ENCODE peak calls at places on chromosomes 3 and 15, in seven cellular contexts. One of them, this sample, is unnamed.

GRCh38 chr3:111712294-111713180 is 117.4 kb upstream of the ZBED2 start:
- DNase-seq in IMR-90: no peak
- DNase-seq in trophoblast cell: no peak
- DNase-seq in mesenchymal stem cell: no peak
- DNase-seq in H9: no peak
- DNase-seq in neuronal stem cell: no peak
- DNase-seq in mesendoderm: peak; percentile 56
- DNase-seq in this sample: no peak

GRCh38 chr15:38073278-38073930 is 139.0 kb downstream of the TMCO5A start:
- DNase-seq in H9: no peak
- DNase-seq in mesendoderm: peak; percentile 79
- DNase-seq in neuronal stem cell: no peak
- DNase-seq in trophoblast cell: no peak
- DNase-seq in IMR-90: peak; percentile 35
- DNase-seq in mesenchymal stem cell: peak; percentile 50
- DNase-seq in this sample: no peak

GRCh38 chr15:98154863-98155262 is 194.4 kb downstream of the ARRDC4 start:
- DNase-seq in H9: no peak
- DNase-seq in mesendoderm: peak; percentile 70
- DNase-seq in IMR-90: peak; percentile 0
- DNase-seq in neuronal stem cell: no peak
- DNase-seq in trophoblast cell: peak; percentile 63
- DNase-seq in mesenchymal stem cell: peak; percentile 27
- DNase-seq in this sample: no peak

GRCh38 chr3:100427694-100428093 is 26.4 kb downstream of the LNP1 start:
- DNase-seq in mesenchymal stem cell: peak; percentile 16
- DNase-seq in mesendoderm: no peak
- DNase-seq in neuronal stem cell: no peak
- DNase-seq in H9: no peak
- DNase-seq in trophoblast cell: no peak
- DNase-seq in IMR-90: peak; percentile 44
- DNase-seq in this sample: no peak

GRCh38 chr15:36254446-36254845 is 325.0 kb upstream of the CDIN1 start:
- DNase-seq in IMR-90: no peak
- DNase-seq in trophoblast cell: no peak
- DNase-seq in neuronal stem cell: no peak
- DNase-seq in mesenchymal stem cell: no peak
- DNase-seq in H9: no peak
- DNase-seq in mesendoderm: no peak
- DNase-seq in this sample: no peak

GRCh38 chr3:128188326-128188725 is 35.0 kb downstream of the EEFSEC start:
- DNase-seq in H9: no peak
- DNase-seq in mesenchymal stem cell: no peak
- DNase-seq in trophoblast cell: no peak
- DNase-seq in neuronal stem cell: no peak
- DNase-seq in mesendoderm: no peak
- DNase-seq in IMR-90: no peak
- DNase-seq in this sample: no peak

GRCh38 chr3:154184582-154184981 is 63.4 kb downstream of the ARHGEF26 start:
- DNase-seq in trophoblast cell: no peak
- DNase-seq in H9: no peak
- DNase-seq in IMR-90: no peak
- DNase-seq in mesenchymal stem cell: no peak
- DNase-seq in mesendoderm: no peak
- DNase-seq in neuronal stem cell: no peak
- DNase-seq in this sample: no peak

GRCh38 chr3:183158552-183159006 is 4.0 kb downstream of the LAMP3 start:
- DNase-seq in mesendoderm: peak; percentile 75
- DNase-seq in trophoblast cell: no peak
- DNase-seq in mesenchymal stem cell: peak; percentile 53
- DNase-seq in H9: no peak
- DNase-seq in neuronal stem cell: no peak
- DNase-seq in IMR-90: peak; percentile 68
- DNase-seq in this sample: no peak

GRCh38 chr15:99169769-99170311 is 65.0 kb downstream of the SYNM start:
- DNase-seq in mesenchymal stem cell: peak; percentile 73
- DNase-seq in H9: no peak
- DNase-seq in mesendoderm: no peak
- DNase-seq in neuronal stem cell: no peak
- DNase-seq in IMR-90: peak; percentile 89
- DNase-seq in trophoblast cell: peak; percentile 13
- DNase-seq in this sample: no peak

GRCh38 chr3:128496602-128497304 is 3.8 kb upstream of the GATA2 start:
- DNase-seq in IMR-90: no peak
- DNase-seq in H9: peak; percentile 57
- DNase-seq in mesendoderm: peak; percentile 60
- DNase-seq in trophoblast cell: no peak
- DNase-seq in mesenchymal stem cell: peak; percentile 49
- DNase-seq in neuronal stem cell: no peak
- DNase-seq in this sample: no peak

GRCh38 chr3:9402410-9403228 is 5.2 kb downstream of the SETD5 start:
- DNase-seq in H9: peak; percentile 77
- DNase-seq in IMR-90: peak; percentile 52
- DNase-seq in trophoblast cell: no peak
- DNase-seq in mesenchymal stem cell: peak; percentile 82
- DNase-seq in mesendoderm: peak; percentile 95
- DNase-seq in neuronal stem cell: peak; percentile 80
- DNase-seq in this sample: peak; percentile 86

DNA sequence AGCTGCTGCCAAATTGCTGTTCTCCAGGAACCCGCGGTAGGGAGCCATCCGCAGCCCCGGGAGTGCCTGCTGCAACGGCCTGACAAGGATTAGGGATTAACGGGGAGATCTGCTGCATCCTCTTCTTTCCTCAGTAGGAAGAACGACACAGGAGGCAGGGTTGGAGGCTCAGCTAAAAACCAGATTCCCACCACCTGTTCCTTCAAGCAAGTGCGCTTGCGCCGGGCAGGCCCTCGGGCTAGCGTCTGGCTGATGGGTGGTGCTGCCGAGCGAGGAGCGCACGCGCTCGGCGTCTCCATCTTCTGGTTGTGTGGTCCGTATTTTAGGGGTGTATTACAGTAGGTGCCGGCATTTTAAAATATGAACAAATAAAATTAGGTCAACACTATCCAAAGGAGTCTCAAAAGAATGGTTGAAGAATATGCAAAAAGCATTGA is 25.4 kb upstream of the SLC25A26 start:
- DNase-seq in IMR-90: peak; percentile 68
- DNase-seq in mesenchymal stem cell: no peak
- DNase-seq in neuronal stem cell: no peak
- DNase-seq in trophoblast cell: no peak
- DNase-seq in mesendoderm: peak; percentile 54
- DNase-seq in H9: peak; percentile 89
- DNase-seq in this sample: peak; percentile 73
- H2AK5ac ChIP-seq in IMR-90: no peak overlapping the region
- H2AK5ac ChIP-seq in mesenchymal stem cell: no peak overlapping the region
- H2AK5ac ChIP-seq in neuronal stem cell: no peak overlapping the region
- H2AK5ac ChIP-seq in trophoblast cell: no peak overlapping the region
- H2AK5ac ChIP-seq in mesendoderm: no peak overlapping the region
- H2AK5ac ChIP-seq in H9: no peak overlapping the region
- H2AK5ac ChIP-seq in this sample: no peak overlapping the region

DNA sequence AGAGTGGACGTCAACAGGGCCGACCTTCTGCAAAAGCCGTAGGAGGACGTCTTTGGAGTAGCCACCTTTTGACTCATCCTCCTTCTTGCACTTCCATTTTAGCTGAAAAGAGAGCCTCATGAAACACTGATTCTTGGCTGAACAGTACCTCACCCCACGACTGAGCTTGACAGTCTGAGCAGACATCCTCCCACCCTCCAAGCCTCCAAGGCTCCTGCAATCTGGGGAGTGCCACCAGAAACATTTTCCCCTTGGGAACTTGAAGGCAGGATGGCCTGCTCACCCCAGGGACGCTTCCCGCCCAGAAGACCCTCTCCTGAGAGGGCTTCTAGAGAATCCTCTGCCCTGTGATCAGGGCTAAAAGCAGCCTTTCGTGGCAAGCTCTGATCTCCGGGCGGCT is 5.2 kb downstream of the C15orf62 start:
- DNase-seq in neuronal stem cell: no peak
- DNase-seq in trophoblast cell: no peak
- DNase-seq in mesenchymal stem cell: no peak
- DNase-seq in IMR-90: no peak
- DNase-seq in H9: no peak
- DNase-seq in mesendoderm: no peak
- DNase-seq in this sample: no peak
- H3K79me1 ChIP-seq in neuronal stem cell: peaks cover 2% of the 10 kb centered on the region
- H3K79me1 ChIP-seq in trophoblast cell: no peaks in the 10 kb centered on the region
- H3K79me1 ChIP-seq in mesenchymal stem cell: peaks cover 10% of the 10 kb centered on the region
- H3K79me1 ChIP-seq in IMR-90: no peaks in the 10 kb centered on the region
- H3K79me1 ChIP-seq in H9: no peaks in the 10 kb centered on the region
- H3K79me1 ChIP-seq in mesendoderm: no peaks in the 10 kb centered on the region
- H3K79me1 ChIP-seq in this sample: no peaks in the 10 kb centered on the region

GRCh38 chr3:64352596-64352989 is 127.3 kb upstream of the PRICKLE2 start:
- DNase-seq in mesenchymal stem cell: peak; percentile 40
- DNase-seq in neuronal stem cell: no peak
- DNase-seq in mesendoderm: no peak
- DNase-seq in IMR-90: no peak
- DNase-seq in trophoblast cell: no peak
- DNase-seq in H9: no peak
- DNase-seq in this sample: no peak
- H2AK5ac ChIP-seq in mesenchymal stem cell: peak overlapping the region; percentile 54
- H2AK5ac ChIP-seq in neuronal stem cell: no peak overlapping the region
- H2AK5ac ChIP-seq in mesendoderm: no peak overlapping the region
- H2AK5ac ChIP-seq in IMR-90: peak overlapping the region; percentile 95
- H2AK5ac ChIP-seq in trophoblast cell: no peak overlapping the region
- H2AK5ac ChIP-seq in H9: no peak overlapping the region
- H2AK5ac ChIP-seq in this sample: no peak overlapping the region

GRCh38 chr15:58697220-58697619 is 52.3 kb downstream of the ADAM10 start:
- DNase-seq in H9: no peak
- DNase-seq in mesendoderm: no peak
- DNase-seq in IMR-90: no peak
- DNase-seq in mesenchymal stem cell: no peak
- DNase-seq in trophoblast cell: no peak
- DNase-seq in neuronal stem cell: no peak
- DNase-seq in this sample: no peak
- H3K79me1 ChIP-seq in H9: peaks cover 5% of the 10 kb centered on the region
- H3K79me1 ChIP-seq in mesendoderm: peaks cover 27% of the 10 kb centered on the region
- H3K79me1 ChIP-seq in IMR-90: peaks cover 40% of the 10 kb centered on the region
- H3K79me1 ChIP-seq in mesenchymal stem cell: peaks cover 24% of the 10 kb centered on the region
- H3K79me1 ChIP-seq in trophoblast cell: no peaks in the 10 kb centered on the region
- H3K79me1 ChIP-seq in neuronal stem cell: peaks cover 11% of the 10 kb centered on the region
- H3K79me1 ChIP-seq in this sample: peaks cover 3% of the 10 kb centered on the region